ENCODE peak calls at places on chromosomes 1 and 21, in five cellular contexts. D is ecto neural progenitor cell, X is GM23248, W is adipocyte, L is colonic mucosa. U is an unnamed sample.

GRCh38 chr1:220516014-220516721 is 11.8 kb upstream of the MARK1 start:
- DNase-seq in X (no peak), W (peak; percentile 22), D (no peak), L (no peak), U (no peak)

GRCh38 chr1:967466-968343 is 1.4 kb downstream of the PLEKHN1 start:
- DNase-seq in L (no peak), W (no peak), D (no peak), X (no peak), U (no peak)

GRCh38 chr21:43290529-43291346 is 121.9 kb downstream of the CRYAA start:
- DNase-seq in W (no peak), D (no peak), L (no peak), X (no peak), U (no peak)

GRCh38 chr21:35343046-35343816 is 294.1 kb upstream of the RUNX1 start:
- DNase-seq in D (no peak), L (no peak), W (no peak), X (no peak), U (peak; percentile 8)

GRCh38 chr1:109873278-109874175 is 37.1 kb upstream of the CSF1 start:
- DNase-seq in W (peak; percentile 35), D (no peak), X (peak; percentile 32), L (no peak), U (peak; percentile 3)

GRCh38 chr1:232571523-232571922 is 58.4 kb downstream of the SIPA1L2 start:
- DNase-seq in D (no peak), X (peak; percentile 2), W (no peak), L (no peak), U (no peak)

GRCh38 chr1:12255918-12256317 is 26.1 kb downstream of the VPS13D start:
- DNase-seq in W (no peak), X (no peak), D (no peak), L (no peak), U (no peak)

GRCh38 chr1:116819081-116819480 is 64.9 kb downstream of the CD2 start:
- DNase-seq in W (no peak), X (no peak), L (no peak), D (peak; percentile 15), U (no peak)

GRCh38 chr1:162405800-162406199 is 6.1 kb downstream of the SH2D1B start:
- DNase-seq in D (no peak), L (no peak), X (no peak), W (peak; percentile 19), U (no peak)

GRCh38 chr21:26007911-26008579 is 162.5 kb downstream of the APP start:
- DNase-seq in D (no peak), X (peak; percentile 62), L (no peak), W (peak; percentile 56), U (no peak)

GRCh38 chr1:93708734-93709481 is 27.3 kb upstream of the BCAR3 start:
- DNase-seq in L (no peak), X (peak; percentile 45), W (no peak), D (no peak), U (peak; percentile 81)

GRCh38 chr21:44082648-44083436 is 24.4 kb upstream of the PWP2 start:
- DNase-seq in X (no peak), L (no peak), W (no peak), D (no peak), U (peak; percentile 95)

GRCh38 chr1:30101477-30102227 is 621.7 kb downstream of the MATN1 start:
- DNase-seq in W (no peak), D (no peak), L (peak; percentile 42), X (peak; percentile 20), U (no peak)

GRCh38 chr1:54218883-54219687 is 19.1 kb downstream of the MRPL37 start:
- DNase-seq in X (peak; percentile 22), L (peak; percentile 57), D (no peak), W (no peak), U (no peak)

GRCh38 chr21:27622636-27623035 is 655.7 kb upstream of the ADAMTS5 start:
- DNase-seq in D (no peak), X (no peak), L (no peak), W (peak; percentile 28), U (no peak)

GRCh38 chr1:205480349-205481278 is 23.9 kb upstream of the CDK18 start:
- DNase-seq in X (no peak), W (no peak), L (no peak), D (no peak), U (no peak)

GRCh38 chr1:13908128-13908527 is 208.1 kb downstream of the PRDM2 start:
- DNase-seq in L (no peak), D (no peak), W (no peak), X (no peak), U (no peak)

GRCh38 chr1:94258873-94259331 is 21.5 kb upstream of the ARHGAP29 start:
- DNase-seq in X (peak; percentile 93), L (no peak), D (no peak), W (peak; percentile 89), U (no peak)

GRCh38 chr1:9042272-9042671 is 16.0 kb upstream of the SLC2A7 start:
- DNase-seq in X (no peak), L (no peak), D (no peak), W (no peak), U (no peak)

GRCh38 chr1:224427346-224427745 is 7.3 kb downstream of the WDR26 start:
- DNase-seq in W (peak; percentile 83), L (no peak), D (no peak), X (peak; percentile 89), U (no peak)

GRCh38 chr1:203124546-203125317 is 2.8 kb upstream of the ADORA1 start:
- DNase-seq in L (no peak), X (peak; percentile 40), D (peak; percentile 29), W (no peak), U (peak; percentile 25)

GRCh38 chr1:225733254-225733653 is 44.4 kb upstream of the SRP9 start:
- DNase-seq in X (no peak), L (no peak), W (no peak), D (no peak), U (no peak)

GRCh38 chr1:27487927-27488522 is 1.9 kb downstream of the WASF2 start:
- DNase-seq in W (peak; percentile 43), D (no peak), X (peak; percentile 36), L (no peak), U (no peak)

GRCh38 chr1:201562659-201563405 is 23.9 kb downstream of the NAV1 start:
- DNase-seq in L (no peak), X (peak; percentile 95), D (no peak), W (peak; percentile 88), U (no peak)

GRCh38 chr1:228059536-228060457 is 22.7 kb upstream of the ARF1 start:
- DNase-seq in W (peak; percentile 26), L (peak; percentile 100), X (peak; percentile 36), D (peak; percentile 90), U (peak; percentile 99)

GRCh38 chr1:46039571-46040052 is 92.8 kb downstream of the PIK3R3 start:
- DNase-seq in X (peak; percentile 43), W (peak; percentile 46), D (no peak), L (peak; percentile 40), U (no peak)

GRCh38 chr1:223832637-223832943 is 13.2 kb downstream of the TP53BP2 start:
- DNase-seq in X (peak; percentile 25), W (no peak), D (no peak), L (no peak), U (no peak)

GRCh38 chr1:6638226-6638625 is 13.6 kb downstream of the THAP3 start:
- DNase-seq in X (peak; percentile 82), W (no peak), L (peak; percentile 53), D (no peak), U (no peak)